ENCODE peak calls at places on chromosomes 11 and 22, in five cellular contexts. M is neuronal stem cell, Q is IMR-90, D is H9, G is GM23248. O is an unnamed sample. For H3K4me1, the result is how much of the 10 kb centered on the place peaks cover.

GRCh38 chr11:6531267-6531752 is 34.2 kb downstream of the DNHD1 start:
- DNase-seq in D (no peak), Q (peak), G (peak), M (peak), O (peak)

GRCh38 chr11:33773399-33774355 is 643 bp downstream of the FBXO3 start:
- DNase-seq in Q (peak), M (no peak), G (peak), D (no peak), O (peak)

GRCh38 chr22:43783777-43784176 is 28.3 kb downstream of the EFCAB6 start:
- DNase-seq in Q (no peak), D (no peak), G (peak), M (no peak), O (no peak)

GRCh38 chr11:111845256-111846028 is 25.9 kb downstream of the ALG9 start:
- DNase-seq in Q (no peak), M (no peak), D (no peak), G (peak), O (no peak)

GRCh38 chr11:19811391-19811790 is 98.8 kb downstream of the NAV2 start:
- DNase-seq in D (no peak), G (no peak), M (no peak), Q (no peak), O (no peak)

GRCh38 chr11:111344032-111344431 is 35.0 kb downstream of the POU2AF1 start:
- DNase-seq in G (peak), Q (peak), M (no peak), D (no peak), O (no peak)

GRCh38 chr11:119721129-119722120 is 7.6 kb downstream of the NECTIN1 start:
- DNase-seq in M (peak), Q (no peak), G (peak), D (peak), O (peak)

GRCh38 chr11:32326522-32326921 is 108.8 kb downstream of the WT1 start:
- DNase-seq in Q (no peak), M (no peak), G (peak), D (no peak), O (no peak)

GRCh38 chr11:8248786-8249185 is 14.9 kb downstream of the LMO1 start:
- DNase-seq in Q (no peak), G (no peak), M (no peak), D (no peak), O (no peak)

GRCh38 chr22:24207264-24208011 is 26.2 kb downstream of the SUSD2 start:
- DNase-seq in G (peak), D (no peak), M (no peak), Q (no peak), O (no peak)

DNA sequence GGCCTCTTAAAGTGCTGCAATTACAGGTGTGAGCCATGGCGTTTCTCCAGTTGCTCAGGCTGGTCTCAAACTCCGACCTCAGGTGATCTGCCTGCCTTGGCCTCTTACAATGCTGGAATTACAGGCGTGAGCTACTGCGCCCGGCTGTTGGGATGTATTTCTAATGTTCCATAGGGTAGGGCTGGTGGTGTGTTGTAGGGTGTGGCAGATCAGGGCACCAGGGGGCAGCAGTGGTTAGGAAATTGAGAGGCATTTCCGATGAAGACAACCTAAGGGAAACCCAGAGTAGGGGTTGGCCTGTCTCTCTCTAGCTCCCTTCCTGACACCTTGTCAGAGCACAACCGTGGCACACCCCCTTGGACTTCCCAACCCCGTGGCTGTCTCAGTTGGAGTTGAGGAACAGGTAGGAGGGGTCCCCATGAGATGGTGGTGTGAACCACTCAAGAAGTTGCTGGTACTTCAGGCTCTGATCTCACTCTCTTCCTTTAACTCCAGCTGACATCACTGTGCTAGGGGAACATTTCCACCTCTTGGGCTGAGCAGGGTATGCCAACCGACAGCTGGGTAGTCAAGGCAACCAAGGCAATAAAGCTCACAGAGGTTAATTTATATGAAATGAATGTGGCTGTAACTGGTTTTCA is 32.9 kb downstream of the YWHAH start:
- DNase-seq in M (peak), G (peak), Q (peak), D (peak), O (peak)
- H3K4me2 ChIP-seq in M (no peak), G (no peak), Q (no peak), D (no peak), O (no peak)

GRCh38 chr22:37010976-37011375 is 8.3 kb downstream of the TST start:
- DNase-seq in Q (no peak), M (no peak), G (no peak), D (no peak), O (no peak)

GRCh38 chr22:37014415-37014806 is 4.8 kb downstream of the TST start:
- DNase-seq in G (no peak), Q (no peak), D (no peak), M (no peak), O (no peak)

GRCh38 chr22:37012262-37012904 is 6.9 kb downstream of the TST start:
- DNase-seq in G (no peak), Q (no peak), D (no peak), M (no peak), O (no peak)

GRCh38 chr22:37011472-37011871 is 7.8 kb downstream of the TST start:
- DNase-seq in G (no peak), D (no peak), Q (no peak), M (no peak), O (no peak)

GRCh38 chr22:37012956-37013355 is 6.3 kb downstream of the TST start:
- DNase-seq in D (no peak), Q (no peak), M (no peak), G (no peak), O (no peak)
- H3K4me1 ChIP-seq in D (under half), Q (under half), M (under half), G (under half), O (under half)

DNA sequence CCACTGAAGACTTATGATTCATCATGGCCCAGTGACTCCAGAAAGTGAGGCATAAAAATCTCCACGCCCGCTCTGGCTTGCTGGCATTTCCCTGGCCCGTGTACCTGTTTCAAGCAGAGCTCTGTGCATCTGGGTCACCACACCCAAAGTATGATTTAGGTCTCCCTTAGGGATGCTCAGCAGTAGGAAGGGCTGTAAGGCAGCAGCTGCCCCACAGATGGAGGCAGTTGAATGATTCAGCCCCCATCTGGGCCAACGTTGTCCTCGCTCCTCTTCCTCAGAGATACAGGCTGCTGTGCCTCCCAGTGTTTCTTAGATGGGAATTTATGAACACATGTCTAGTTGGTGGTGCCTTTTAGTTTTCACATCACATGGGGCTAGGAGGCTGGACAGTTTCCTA is 21.6 kb downstream of the GPR83 start:
- DNase-seq in Q (no peak), D (no peak), G (no peak), M (no peak), O (no peak)
- H3K4me2 ChIP-seq in Q (no peak), D (no peak), G (no peak), M (no peak), O (no peak)

DNA sequence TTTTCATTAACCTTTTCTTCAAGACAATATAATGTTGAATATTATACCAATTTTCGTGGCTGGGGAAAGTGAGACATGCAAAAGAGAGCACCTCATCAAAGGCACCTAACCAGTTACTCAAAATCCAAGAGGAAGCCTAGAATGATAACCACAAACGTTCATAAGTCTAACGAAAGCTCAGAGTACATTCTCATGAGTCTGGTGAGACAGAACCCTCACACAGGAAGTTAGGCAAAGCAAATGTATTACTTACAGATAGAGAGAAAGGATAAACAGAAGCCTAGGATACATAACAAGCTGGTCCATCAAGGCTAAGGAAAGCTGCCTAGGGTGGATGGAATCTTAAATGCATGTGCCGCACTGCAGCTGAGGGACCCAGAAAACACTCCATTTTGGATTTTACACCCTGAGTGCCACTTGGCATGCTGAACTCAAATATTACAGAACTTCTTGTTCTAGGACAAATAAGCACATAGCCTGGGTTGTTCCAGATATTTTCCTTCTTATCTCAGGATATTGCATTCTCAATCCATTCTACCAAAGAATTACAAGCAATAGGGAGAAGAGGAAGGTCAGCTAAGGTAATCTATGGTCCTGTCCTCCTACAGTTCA is 112.3 kb upstream of the ANO3 start:
- DNase-seq in Q (peak), G (no peak), D (no peak), M (no peak), O (no peak)
- H3K4me1 ChIP-seq in Q (under half), G (under half), D (under half), M (under half), O (under half)

GRCh38 chr11:1498262-1498661 is 11.7 kb upstream of the MOB2 start:
- DNase-seq in Q (no peak), M (no peak), D (no peak), G (no peak), O (no peak)
- H3K4me2 ChIP-seq in Q (no peak), M (no peak), D (no peak), G (no peak), O (no peak)

GRCh38 chr22:28006271-28006670 is 87.2 kb upstream of the PITPNB start:
- DNase-seq in D (no peak), G (peak), M (no peak), Q (peak), O (no peak)

GRCh38 chr22:28008056-28008455 is 89.0 kb upstream of the PITPNB start:
- DNase-seq in M (no peak), Q (no peak), D (no peak), G (no peak), O (no peak)

GRCh38 chr22:28012811-28013460 is 93.9 kb upstream of the PITPNB start:
- DNase-seq in Q (no peak), D (no peak), M (no peak), G (no peak), O (no peak)

GRCh38 chr22:28008649-28009048 is 89.6 kb upstream of the PITPNB start:
- DNase-seq in G (no peak), Q (no peak), M (no peak), D (no peak), O (no peak)

GRCh38 chr22:28009272-28009827 is 90.3 kb upstream of the PITPNB start:
- DNase-seq in G (peak), Q (peak), D (peak), M (peak), O (peak)
- H3K4me1 ChIP-seq in G (under half), Q (under half), D (under half), M (under half), O (under half)

DNA sequence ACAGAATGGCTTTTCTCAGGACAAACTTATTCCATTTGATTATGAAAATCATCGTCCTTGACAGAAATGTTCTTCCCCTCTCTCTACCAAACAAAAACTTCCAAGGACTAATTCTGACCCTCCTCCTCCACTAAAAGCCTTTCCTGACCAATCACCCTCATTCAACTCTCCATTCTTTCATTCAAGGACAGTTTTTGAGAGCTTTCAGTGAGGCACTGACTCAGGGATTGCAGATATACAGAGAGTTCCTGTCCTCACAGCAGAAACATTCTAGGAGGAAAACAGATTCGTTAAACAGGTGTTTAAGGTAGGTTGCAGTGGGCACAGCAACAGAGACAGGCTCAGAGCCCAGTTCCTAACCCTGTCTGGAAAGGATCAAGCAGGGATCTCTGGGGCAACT is 41.5 kb downstream of the OR4D9 start:
- DNase-seq in G (no peak), D (no peak), Q (no peak), M (no peak), O (peak)
- H3K4me2 ChIP-seq in G (no peak), D (peak), Q (no peak), M (peak), O (peak)

GRCh38 chr11:78315724-78316123 is 101.9 kb downstream of the GAB2 start:
- DNase-seq in Q (no peak), D (no peak), M (no peak), G (no peak), O (no peak)

GRCh38 chr11:78314753-78315152 is 102.9 kb downstream of the GAB2 start:
- DNase-seq in Q (no peak), M (no peak), G (no peak), D (no peak), O (no peak)

GRCh38 chr11:78312712-78313111 is 104.9 kb downstream of the GAB2 start:
- DNase-seq in M (no peak), Q (no peak), D (no peak), G (no peak), O (no peak)

GRCh38 chr11:78313181-78313788 is 104.3 kb downstream of the GAB2 start:
- DNase-seq in D (no peak), Q (peak), G (peak), M (no peak), O (no peak)

GRCh38 chr11:78313898-78314297 is 103.7 kb downstream of the GAB2 start:
- DNase-seq in G (peak), Q (peak), M (no peak), D (no peak), O (no peak)
- H3K4me1 ChIP-seq in G (under half), Q (under half), M (under half), D (under half), O (under half)

GRCh38 chr11:62648185-62648966 is 2.0 kb upstream of the GANAB start:
- DNase-seq in G (no peak), D (no peak), M (no peak), Q (no peak), O (no peak)

GRCh38 chr11:62648967-62649364 is 2.6 kb upstream of the GANAB start:
- DNase-seq in Q (no peak), M (no peak), D (no peak), G (no peak), O (no peak)

GRCh38 chr11:62647609-62648005 is 1.2 kb upstream of the GANAB start:
- DNase-seq in Q (no peak), M (no peak), G (peak), D (no peak), O (no peak)

GRCh38 chr11:62646825-62647608 is 604 bp upstream of the GANAB start:
- DNase-seq in D (peak), M (no peak), Q (no peak), G (no peak), O (no peak)

GRCh38 chr11:62649486-62649885 is 3.1 kb upstream of the GANAB start:
- DNase-seq in Q (no peak), G (no peak), D (no peak), M (no peak), O (no peak)
- H3K4me2 ChIP-seq in Q (no peak), G (no peak), D (no peak), M (no peak), O (no peak)

GRCh38 chr11:2400069-2400760 is at the start of gene TSSC4:
- DNase-seq in G (peak), D (peak), M (peak), Q (peak), O (peak)

GRCh38 chr11:2399488-2400068 is 972 bp upstream of the TSSC4 start:
- DNase-seq in M (no peak), Q (no peak), G (peak), D (peak), O (peak)

GRCh38 chr11:2401436-2401984 is 960 bp downstream of the TSSC4 start:
- DNase-seq in D (no peak), Q (no peak), G (no peak), M (no peak), O (no peak)

GRCh38 chr11:2402106-2402505 is 1.6 kb downstream of the TSSC4 start:
- DNase-seq in Q (no peak), M (no peak), D (no peak), G (no peak), O (no peak)

GRCh38 chr11:2400761-2401435 is 348 bp downstream of the TSSC4 start:
- DNase-seq in M (no peak), Q (no peak), G (peak), D (no peak), O (peak)
- H3K4me1 ChIP-seq in M (under half), Q (under half), G (under half), D (under half), O (under half)

O was measured in neural progenitor cell.